ENCODE peak calls at places on chromosomes 2 and 18, in four cellular contexts. P is OCI-LY7, H is SK-N-SH, D is GM23248. S is an unnamed sample. For H3K79me2, the result is how much of the 10 kb centered on the place peaks cover.

GRCh38 chr2:175620035-175620434 is 382.0 kb downstream of the LNPK start:
- DNase-seq in P (no peak), H (no peak), D (no peak), S (no peak)

GRCh38 chr2:73985318-73986084 is 791 bp downstream of the TET3 start:
- DNase-seq in P (peak), H (peak), D (peak), S (peak)

GRCh38 chr2:8015848-8016580 is 665.8 kb upstream of the ID2 start:
- DNase-seq in P (peak), H (no peak), D (no peak), S (no peak)

GRCh38 chr2:108029912-108030311 is 43.6 kb downstream of the SLC5A7 start:
- DNase-seq in P (no peak), H (no peak), D (no peak), S (no peak)

GRCh38 chr18:21490745-21491144 is 109.8 kb downstream of the ESCO1 start:
- DNase-seq in P (no peak), H (no peak), D (no peak), S (no peak)

GRCh38 chr2:147433822-147434221 is 411.0 kb upstream of the ACVR2A start:
- DNase-seq in P (no peak), H (no peak), D (no peak), S (no peak)

GRCh38 chr18:67766930-67767329 is 250.4 kb upstream of the DSEL start:
- DNase-seq in P (no peak), H (no peak), D (peak), S (no peak)

GRCh38 chr18:69399253-69399652 is 1.4 kb upstream of the DOK6 start:
- DNase-seq in P (no peak), H (no peak), D (no peak), S (no peak)

GRCh38 chr2:105143467-105144127 is 97.9 kb upstream of the GPR45 start:
- DNase-seq in P (no peak), H (peak), D (no peak), S (peak)

GRCh38 chr2:102615620-102616436 is 3.5 kb upstream of the SLC9A2 start:
- DNase-seq in P (peak), H (peak), D (peak), S (peak)

GRCh38 chr2:169584005-169584877 is at the start of gene PPIG:
- DNase-seq in P (peak), H (peak), D (peak), S (peak)

GRCh38 chr2:108119026-108119425 is 120.7 kb upstream of the SULT1C3 start:
- DNase-seq in P (no peak), H (no peak), D (no peak), S (no peak)

GRCh38 chr2:130762031-130762909 is 6.9 kb downstream of the AMER3 start:
- DNase-seq in P (no peak), H (no peak), D (no peak), S (peak)

GRCh38 chr18:29241199-29241598 is 1064.3 kb upstream of the CDH2 start:
- DNase-seq in P (no peak), H (no peak), D (no peak), S (no peak)

GRCh38 chr2:6637329-6637728 is 228.4 kb downstream of the CMPK2 start:
- DNase-seq in P (no peak), H (peak), D (no peak), S (no peak)

GRCh38 chr2:989766-990467 is 39.3 kb downstream of the SNTG2 start:
- DNase-seq in P (no peak), H (no peak), D (no peak), S (peak)

GRCh38 chr2:132857334-132857733 is 187.3 kb upstream of the LYPD1 start:
- DNase-seq in P (no peak), H (no peak), D (no peak), S (no peak)

GRCh38 chr18:72433756-72434155 is 110.4 kb downstream of the CBLN2 start:
- DNase-seq in P (no peak), H (no peak), D (no peak), S (no peak)

GRCh38 chr2:9179572-9180201 is 26.9 kb upstream of the ASAP2 start:
- DNase-seq in P (no peak), H (no peak), D (peak), S (peak)

GRCh38 chr2:84459944-84460429 is 907 bp upstream of the SUCLG1 start:
- DNase-seq in P (peak), H (no peak), D (no peak), S (no peak)

GRCh38 chr2:202286595-202286994 is 21.0 kb downstream of the NOP58 start:
- DNase-seq in P (no peak), H (no peak), D (no peak), S (no peak)
- H3K79me2 ChIP-seq in P (half or more), H (half or more), D (half or more), S (under half)

DNA sequence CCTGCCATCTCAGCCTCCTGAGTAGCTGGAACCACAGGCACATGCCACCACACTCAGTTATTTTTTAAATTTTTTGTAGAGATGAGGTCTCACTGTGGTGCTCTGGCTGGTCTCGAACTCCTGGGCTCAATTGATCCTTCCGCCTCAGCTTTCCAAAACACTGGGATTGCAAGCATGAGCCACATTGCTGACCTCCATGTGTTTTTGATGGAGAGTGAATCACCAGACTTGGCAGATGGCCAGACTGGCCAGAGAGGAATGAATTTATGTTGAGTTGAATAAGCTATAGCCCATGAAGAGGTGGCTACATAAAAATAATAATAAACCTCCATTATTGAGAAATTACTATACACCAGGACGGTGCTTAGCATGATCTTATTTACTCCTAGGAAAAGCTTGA is 91.5 kb downstream of the MREG start:
- DNase-seq in P (no peak), H (no peak), D (peak), S (no peak)
- H3K27ac ChIP-seq in P (no peak), H (no peak), D (no peak), S (peak)

GRCh38 chr18:77103991-77104521 is 28.5 kb downstream of the MBP start:
- DNase-seq in P (no peak), H (no peak), D (peak), S (no peak)

GRCh38 chr18:77107218-77107815 is 25.3 kb downstream of the MBP start:
- DNase-seq in P (no peak), H (no peak), D (no peak), S (no peak)

GRCh38 chr18:77106331-77106730 is 26.3 kb downstream of the MBP start:
- DNase-seq in P (no peak), H (no peak), D (no peak), S (no peak)

GRCh38 chr18:77105021-77105420 is 27.6 kb downstream of the MBP start:
- DNase-seq in P (no peak), H (no peak), D (no peak), S (no peak)

DNA sequence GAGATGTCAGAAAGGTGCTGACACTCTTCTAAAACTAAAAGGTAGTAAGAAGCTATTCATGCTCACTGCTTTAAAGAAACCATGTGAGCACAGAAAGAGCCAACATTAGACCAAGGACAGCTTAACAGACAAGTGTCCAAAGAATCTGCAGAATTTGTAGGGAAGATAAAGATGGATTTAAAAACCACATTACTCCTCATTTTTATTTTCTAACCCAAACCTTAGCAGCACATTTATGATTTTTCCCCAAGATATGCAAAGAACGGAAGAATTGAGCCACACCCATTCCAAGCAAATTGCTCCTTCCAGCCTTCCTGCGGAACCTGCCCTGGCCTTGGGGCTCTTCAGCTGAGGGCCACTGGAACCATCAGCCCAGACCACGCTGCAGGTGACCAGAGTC is 26.9 kb downstream of the MBP start:
- DNase-seq in P (no peak), H (no peak), D (no peak), S (no peak)
- H3K79me2 ChIP-seq in P (under half), H (under half), D (under half), S (under half)

DNA sequence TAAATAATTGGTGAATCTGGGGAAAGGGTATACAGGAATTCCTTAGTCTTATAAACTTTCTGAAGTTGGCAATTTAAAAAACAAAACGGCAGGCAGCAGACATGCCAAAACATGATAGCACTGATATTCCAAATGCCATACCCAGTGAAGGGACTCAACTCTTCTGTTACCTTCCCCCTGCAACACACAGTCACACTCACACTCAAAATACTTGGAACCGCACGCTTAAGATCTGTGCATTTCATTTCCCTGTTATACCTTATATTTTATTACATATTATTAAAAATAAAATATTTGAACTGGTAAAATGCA is 123.4 kb downstream of the ZFP36L2 start:
- DNase-seq in P (no peak), H (no peak), D (no peak), S (no peak)
- H3K27ac ChIP-seq in P (no peak), H (no peak), D (no peak), S (no peak)

GRCh38 chr2:172460780-172461201 is 33.4 kb downstream of the ITGA6 start:
- DNase-seq in P (no peak), H (no peak), D (peak), S (no peak)

GRCh38 chr2:172464340-172465129 is 37.1 kb downstream of the ITGA6 start:
- DNase-seq in P (no peak), H (no peak), D (no peak), S (no peak)

GRCh38 chr2:172462393-172463381 is 35.3 kb downstream of the ITGA6 start:
- DNase-seq in P (peak), H (no peak), D (no peak), S (no peak)

GRCh38 chr2:172458561-172459124 is 31.3 kb downstream of the ITGA6 start:
- DNase-seq in P (no peak), H (no peak), D (no peak), S (no peak)

DNA sequence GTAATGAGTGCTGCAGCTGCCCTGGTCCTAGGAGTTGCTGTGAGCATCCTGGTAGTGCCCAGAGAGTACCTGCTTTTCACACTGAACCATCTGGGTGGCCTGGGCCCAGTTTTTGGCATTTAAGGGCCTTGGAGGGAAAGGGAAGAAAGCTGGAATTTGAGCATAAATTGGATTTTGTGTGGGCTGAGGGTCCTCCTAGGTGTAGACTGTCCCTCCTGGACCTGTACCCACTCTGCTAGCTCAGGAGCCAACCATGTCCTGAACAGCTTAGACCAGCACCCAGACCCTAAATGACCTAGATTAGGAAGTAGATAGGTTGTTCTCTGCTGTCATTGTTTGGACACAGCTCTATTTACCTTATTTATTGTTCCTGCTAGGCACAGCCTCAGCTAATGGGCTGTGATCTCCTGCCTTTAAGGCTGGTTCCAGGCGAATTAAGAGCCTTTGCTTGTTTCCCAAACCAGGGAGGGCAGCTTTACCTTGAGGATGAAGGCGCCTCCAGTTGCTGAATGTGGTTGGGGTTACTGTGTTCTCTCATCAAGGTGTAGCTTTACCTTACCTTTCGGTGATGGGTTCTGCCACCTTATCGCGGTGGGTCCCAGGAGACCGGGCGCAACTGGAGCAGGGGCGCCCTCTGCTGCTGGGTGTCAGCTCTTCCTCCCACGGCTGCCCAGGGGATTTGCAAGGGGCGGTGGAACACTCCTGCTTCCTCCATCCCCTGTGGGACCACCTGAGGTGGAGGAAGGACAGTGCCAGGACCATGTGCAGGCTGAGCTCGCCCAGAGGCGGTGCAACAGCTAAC is 34.4 kb downstream of the ITGA6 start:
- DNase-seq in P (peak), H (peak), D (peak), S (peak)
- H3K79me2 ChIP-seq in P (under half), H (half or more), D (under half), S (under half)

DNA sequence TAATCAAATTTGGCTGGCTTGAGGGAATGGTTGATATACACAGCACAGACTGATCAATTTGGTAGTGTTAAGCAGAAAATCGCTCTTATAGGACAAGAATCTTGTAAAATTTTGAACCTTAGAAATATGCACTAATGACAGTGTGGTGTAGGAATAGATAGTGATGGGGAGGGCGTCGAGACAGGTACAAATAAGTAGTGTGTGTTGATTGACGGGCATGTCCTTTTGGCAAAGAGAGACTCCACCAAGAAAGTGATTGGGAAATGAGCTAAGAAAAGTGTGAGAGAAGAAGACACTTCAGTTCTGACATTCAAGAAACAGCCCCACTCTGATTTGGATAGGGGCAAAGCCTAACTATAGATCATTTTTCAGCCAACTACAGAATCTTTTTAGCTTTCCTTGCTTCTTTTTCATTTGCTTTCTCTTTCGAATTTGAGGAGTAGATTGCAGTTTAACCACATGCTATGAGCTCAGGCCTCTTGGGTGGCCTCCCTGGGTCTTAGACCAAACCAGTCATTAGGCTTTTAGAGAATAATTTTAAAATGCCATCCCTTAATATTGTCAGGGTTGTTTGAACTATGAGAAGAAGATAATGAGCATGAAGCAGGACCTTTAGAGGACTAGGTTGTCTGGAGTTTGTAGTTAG is 127.1 kb downstream of the CERS6 start:
- DNase-seq in P (no peak), H (no peak), D (peak), S (no peak)
- H3K27ac ChIP-seq in P (no peak), H (peak), D (peak), S (peak)

GRCh38 chr2:68252407-68253210 is at the start of gene PPP3R1:
- DNase-seq in P (peak), H (peak), D (peak), S (peak)

GRCh38 chr2:68250196-68250595 is 2.1 kb downstream of the PPP3R1 start:
- DNase-seq in P (peak), H (no peak), D (peak), S (no peak)

GRCh38 chr2:68251855-68252406 is 401 bp downstream of the PPP3R1 start:
- DNase-seq in P (peak), H (peak), D (peak), S (peak)

GRCh38 chr2:68250652-68251186 is 1.6 kb downstream of the PPP3R1 start:
- DNase-seq in P (no peak), H (no peak), D (peak), S (peak)

DNA sequence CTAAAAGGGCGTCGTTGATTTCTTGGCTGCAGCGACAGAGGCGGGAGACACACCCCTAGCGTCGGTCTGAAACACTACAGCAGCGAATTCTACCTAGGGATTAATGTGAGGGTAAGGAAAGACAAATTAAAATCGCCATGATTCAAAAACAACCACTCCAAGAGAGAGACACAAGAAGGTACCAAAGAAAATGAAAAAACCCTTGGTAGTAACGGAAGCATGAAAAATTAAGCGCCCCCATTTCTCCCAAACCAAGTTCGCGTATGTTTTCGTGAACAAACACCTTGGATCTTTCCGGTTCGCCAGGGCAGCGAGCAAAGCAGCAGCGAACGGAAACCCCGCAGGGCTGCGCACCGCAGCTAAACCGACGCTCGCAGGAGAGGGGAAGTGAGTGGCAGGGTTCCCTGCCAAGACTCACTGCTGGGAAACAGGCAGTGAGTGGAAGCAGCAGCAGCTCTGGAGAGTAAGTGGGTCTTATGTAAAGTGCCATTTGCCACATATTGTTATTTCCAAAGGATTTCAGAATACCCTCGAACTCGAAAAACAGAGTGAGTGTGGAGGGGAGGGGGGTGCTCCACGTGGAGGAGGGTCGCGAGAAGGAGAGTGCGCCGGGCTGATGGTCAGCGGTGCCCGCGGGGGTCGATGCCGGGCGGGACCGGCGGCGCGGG is 1.0 kb downstream of the PPP3R1 start:
- DNase-seq in P (peak), H (peak), D (peak), S (peak)
- H3K79me2 ChIP-seq in P (half or more), H (half or more), D (half or more), S (half or more)

DNA sequence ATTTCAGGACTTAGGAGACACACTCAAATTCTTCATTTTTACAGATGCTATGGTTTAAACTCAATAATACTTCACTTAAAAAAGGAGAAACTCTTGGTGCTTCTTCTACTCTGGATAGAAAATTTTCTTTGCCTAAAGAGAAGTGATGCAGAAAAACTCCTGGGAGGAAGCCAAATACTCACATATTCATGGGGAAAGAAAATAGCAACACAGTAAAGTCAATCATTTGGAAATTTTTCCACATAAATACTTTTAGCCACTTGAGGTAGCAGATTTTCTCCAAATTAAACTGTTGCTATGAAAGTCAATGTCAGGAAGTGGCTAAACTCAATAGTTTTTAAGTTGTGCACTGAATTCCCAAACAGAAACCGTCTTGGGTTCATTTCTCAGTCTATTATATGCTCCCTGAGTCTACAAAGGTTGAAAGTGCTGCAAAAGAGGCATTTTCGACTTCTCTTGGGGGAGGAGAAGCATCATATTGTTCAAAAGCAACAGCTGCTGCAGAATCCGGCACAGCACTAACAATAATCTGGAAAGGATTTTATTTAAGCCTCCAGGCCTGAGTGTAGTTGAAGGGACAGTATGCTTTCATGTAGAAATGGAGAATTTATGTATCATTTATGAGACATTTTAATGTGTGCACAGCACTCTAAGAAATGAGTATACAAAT is 81.1 kb downstream of the UPP2 start:
- DNase-seq in P (no peak), H (no peak), D (no peak), S (no peak)
- H3K27ac ChIP-seq in P (no peak), H (no peak), D (no peak), S (no peak)